ENCODE peak calls at places on chromosome 16, in nine cellular contexts. One of them, this sample, is unnamed.

GRCh38 chr16:82993874-82994375 is 367.2 kb downstream of the CDH13 start:
- DNase-seq in heart left ventricle: no peak
- DNase-seq in A549: no peak
- DNase-seq in HCT116: no peak
- DNase-seq in thyroid gland: no peak
- DNase-seq in adrenal gland: no peak
- DNase-seq in body of pancreas: no peak
- DNase-seq in transverse colon: no peak
- DNase-seq in GM12891: no peak
- DNase-seq in this sample: no peak

GRCh38 chr16:75238853-75239371 is 12.5 kb downstream of the BCAR1 start:
- DNase-seq in thyroid gland: no peak
- DNase-seq in A549: no peak
- DNase-seq in transverse colon: no peak
- DNase-seq in HCT116: no peak
- DNase-seq in adrenal gland: no peak
- DNase-seq in body of pancreas: peak
- DNase-seq in GM12891: peak
- DNase-seq in heart left ventricle: no peak
- DNase-seq in this sample: no peak

GRCh38 chr16:80792031-80792430 is 12.4 kb downstream of the CDYL2 start:
- DNase-seq in HCT116: no peak
- DNase-seq in adrenal gland: no peak
- DNase-seq in thyroid gland: no peak
- DNase-seq in transverse colon: no peak
- DNase-seq in body of pancreas: no peak
- DNase-seq in A549: no peak
- DNase-seq in heart left ventricle: no peak
- DNase-seq in GM12891: no peak
- DNase-seq in this sample: no peak

GRCh38 chr16:87174061-87174460 is 143.1 kb downstream of the C16orf95 start:
- DNase-seq in transverse colon: no peak
- DNase-seq in thyroid gland: no peak
- DNase-seq in body of pancreas: no peak
- DNase-seq in adrenal gland: no peak
- DNase-seq in GM12891: no peak
- DNase-seq in heart left ventricle: no peak
- DNase-seq in HCT116: no peak
- DNase-seq in A549: no peak
- DNase-seq in this sample: no peak

GRCh38 chr16:88405325-88406060 is 22.7 kb downstream of the ZNF469 start:
- DNase-seq in heart left ventricle: no peak
- DNase-seq in A549: no peak
- DNase-seq in HCT116: no peak
- DNase-seq in body of pancreas: no peak
- DNase-seq in GM12891: no peak
- DNase-seq in thyroid gland: no peak
- DNase-seq in adrenal gland: no peak
- DNase-seq in transverse colon: no peak
- DNase-seq in this sample: no peak

GRCh38 chr16:82936941-82937551 is 310.3 kb downstream of the CDH13 start:
- DNase-seq in HCT116: no peak
- DNase-seq in transverse colon: no peak
- DNase-seq in heart left ventricle: no peak
- DNase-seq in thyroid gland: no peak
- DNase-seq in GM12891: no peak
- DNase-seq in A549: no peak
- DNase-seq in body of pancreas: no peak
- DNase-seq in adrenal gland: no peak
- DNase-seq in this sample: peak

GRCh38 chr16:84518804-84519341 is 14.4 kb upstream of the MEAK7 start:
- DNase-seq in heart left ventricle: no peak
- DNase-seq in transverse colon: peak
- DNase-seq in A549: no peak
- DNase-seq in HCT116: no peak
- DNase-seq in body of pancreas: peak
- DNase-seq in adrenal gland: no peak
- DNase-seq in thyroid gland: no peak
- DNase-seq in GM12891: no peak
- DNase-seq in this sample: no peak

GRCh38 chr16:59543641-59544040 is 809.5 kb upstream of the GOT2 start:
- DNase-seq in GM12891: no peak
- DNase-seq in heart left ventricle: no peak
- DNase-seq in HCT116: no peak
- DNase-seq in transverse colon: no peak
- DNase-seq in thyroid gland: no peak
- DNase-seq in adrenal gland: no peak
- DNase-seq in body of pancreas: no peak
- DNase-seq in A549: no peak
- DNase-seq in this sample: no peak

DNA sequence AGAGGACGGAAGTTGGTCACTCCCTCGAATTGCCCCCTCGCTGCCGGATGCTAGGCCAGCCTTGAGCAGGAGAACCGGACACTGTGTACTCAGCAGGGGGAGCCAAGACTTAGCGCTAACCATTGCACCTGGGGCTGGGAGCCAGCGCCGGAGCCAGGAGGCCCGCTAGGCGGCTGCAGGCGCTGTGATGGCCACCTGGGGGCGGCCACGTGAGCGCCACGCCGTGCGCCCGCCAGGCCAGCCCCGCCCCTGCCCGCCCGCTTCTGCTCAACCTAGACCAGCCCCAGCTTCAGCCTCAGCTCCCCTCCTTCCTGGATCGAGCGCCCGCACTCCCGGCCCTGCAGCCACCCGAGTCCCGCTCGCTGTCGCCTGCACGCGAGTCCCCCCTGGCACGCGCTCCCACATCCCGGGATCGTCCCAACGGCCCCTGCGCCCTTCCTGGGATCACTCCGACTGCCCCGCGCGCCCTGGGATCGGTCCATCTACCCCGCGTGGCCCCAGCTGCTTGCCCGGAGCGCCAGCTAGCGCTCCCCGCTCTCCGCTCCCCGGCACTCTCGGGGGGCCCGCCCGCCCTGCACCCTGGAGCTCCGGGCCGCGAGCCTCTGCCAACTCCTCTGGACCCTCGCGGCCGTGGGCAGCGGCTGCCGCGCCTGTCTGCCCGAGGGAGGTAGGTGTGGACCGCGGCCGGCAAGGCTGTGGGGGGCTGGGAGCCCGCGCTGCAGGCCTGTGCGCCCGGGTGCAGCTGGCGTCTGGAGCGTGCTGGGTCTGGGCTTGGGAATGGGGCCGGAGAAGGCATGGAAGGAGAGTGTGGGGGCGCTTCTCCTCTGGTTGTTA is at the start of gene EEF2K:
- DNase-seq in adrenal gland: peak
- DNase-seq in transverse colon: peak
- DNase-seq in body of pancreas: peak
- DNase-seq in heart left ventricle: peak
- DNase-seq in thyroid gland: peak
- DNase-seq in HCT116: peak
- DNase-seq in A549: peak
- DNase-seq in GM12891: peak
- DNase-seq in this sample: peak
- TF ChIP-seq POLR2A in adrenal gland: peak
- TF ChIP-seq POLR2A in transverse colon: peak
- TF ChIP-seq POLR2A in body of pancreas: peak
- TF ChIP-seq POLR2A in heart left ventricle: peak
- TF ChIP-seq POLR2A in thyroid gland: peak
- TF ChIP-seq POLR2A in HCT116: no peak
- TF ChIP-seq POLR2A in A549: peak
- TF ChIP-seq POLR2A in GM12891: peak
- TF ChIP-seq POLR2A in this sample: peak

GRCh38 chr16:85557976-85558589 is 55.0 kb upstream of the GSE1 start:
- DNase-seq in heart left ventricle: no peak
- DNase-seq in A549: no peak
- DNase-seq in HCT116: no peak
- DNase-seq in thyroid gland: peak
- DNase-seq in adrenal gland: no peak
- DNase-seq in transverse colon: peak
- DNase-seq in body of pancreas: peak
- DNase-seq in GM12891: no peak
- DNase-seq in this sample: no peak

GRCh38 chr16:85554791-85555548 is 58.2 kb upstream of the GSE1 start:
- DNase-seq in body of pancreas: peak
- DNase-seq in GM12891: no peak
- DNase-seq in A549: peak
- DNase-seq in transverse colon: peak
- DNase-seq in adrenal gland: peak
- DNase-seq in HCT116: no peak
- DNase-seq in thyroid gland: peak
- DNase-seq in heart left ventricle: peak
- DNase-seq in this sample: peak

GRCh38 chr16:85555549-85556455 is 57.3 kb upstream of the GSE1 start:
- DNase-seq in adrenal gland: peak
- DNase-seq in heart left ventricle: no peak
- DNase-seq in thyroid gland: peak
- DNase-seq in HCT116: no peak
- DNase-seq in body of pancreas: peak
- DNase-seq in A549: peak
- DNase-seq in GM12891: no peak
- DNase-seq in transverse colon: peak
- DNase-seq in this sample: no peak

GRCh38 chr16:85556456-85557082 is 56.6 kb upstream of the GSE1 start:
- DNase-seq in adrenal gland: peak
- DNase-seq in transverse colon: peak
- DNase-seq in A549: peak
- DNase-seq in HCT116: no peak
- DNase-seq in body of pancreas: peak
- DNase-seq in thyroid gland: peak
- DNase-seq in heart left ventricle: no peak
- DNase-seq in GM12891: peak
- DNase-seq in this sample: peak

DNA sequence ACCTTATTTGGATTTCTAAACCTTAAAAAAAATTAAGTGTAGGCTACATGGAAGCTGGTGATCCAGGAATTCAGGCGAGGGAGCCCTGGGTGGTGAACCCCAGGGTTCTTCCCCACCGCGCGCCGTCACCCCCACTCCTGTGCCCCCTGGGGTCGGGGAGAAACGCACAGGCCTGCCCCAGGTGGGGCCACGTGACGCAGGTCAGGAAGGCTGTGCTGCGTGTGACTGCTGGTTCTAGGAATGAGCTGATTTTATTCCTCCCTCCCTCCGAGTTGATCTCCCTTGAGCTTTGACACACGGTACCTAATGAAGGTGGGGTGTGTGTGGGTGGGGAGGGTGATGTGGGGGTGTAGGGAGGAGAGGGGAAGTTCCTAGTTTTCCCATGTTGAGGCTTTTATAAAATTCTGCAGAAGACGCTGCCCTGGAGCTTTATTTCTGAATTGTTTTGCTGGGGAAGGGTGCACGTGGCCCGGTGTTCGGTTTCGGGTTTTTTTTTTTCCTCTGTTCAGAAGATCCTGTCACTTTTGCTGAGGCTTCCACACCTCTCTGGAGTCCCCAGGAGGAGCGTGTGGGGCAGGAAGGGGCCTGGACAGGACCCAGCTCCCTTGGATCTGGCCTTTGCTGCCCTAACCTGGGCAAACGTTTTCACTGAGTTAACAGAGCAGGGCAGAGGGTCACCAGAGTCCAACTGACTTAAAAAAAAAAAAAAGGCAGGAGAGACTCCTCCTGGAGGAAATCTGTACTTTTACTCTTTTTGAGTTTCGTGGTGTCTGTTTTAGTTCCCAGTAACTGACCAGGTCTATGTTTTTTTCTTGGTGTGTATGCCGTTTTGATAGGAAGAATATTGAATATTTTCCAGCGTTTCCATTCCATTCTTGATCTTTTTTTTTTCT is 55.8 kb upstream of the GSE1 start:
- DNase-seq in GM12891: no peak
- DNase-seq in body of pancreas: peak
- DNase-seq in adrenal gland: no peak
- DNase-seq in transverse colon: peak
- DNase-seq in thyroid gland: peak
- DNase-seq in HCT116: no peak
- DNase-seq in A549: peak
- DNase-seq in heart left ventricle: no peak
- DNase-seq in this sample: peak
- TF ChIP-seq POLR2A in GM12891: no peak
- TF ChIP-seq POLR2A in body of pancreas: peak
- TF ChIP-seq POLR2A in adrenal gland: no peak
- TF ChIP-seq POLR2A in transverse colon: peak
- TF ChIP-seq POLR2A in thyroid gland: peak
- TF ChIP-seq POLR2A in HCT116: no peak
- TF ChIP-seq POLR2A in A549: no peak
- TF ChIP-seq POLR2A in heart left ventricle: no peak
- TF ChIP-seq POLR2A in this sample: no peak

GRCh38 chr16:50067290-50067853 is 1.6 kb downstream of the HEATR3 start:
- DNase-seq in GM12891: peak
- DNase-seq in body of pancreas: no peak
- DNase-seq in thyroid gland: no peak
- DNase-seq in heart left ventricle: no peak
- DNase-seq in A549: peak
- DNase-seq in adrenal gland: no peak
- DNase-seq in transverse colon: no peak
- DNase-seq in HCT116: peak
- DNase-seq in this sample: peak

GRCh38 chr16:50065241-50065623 is 538 bp upstream of the HEATR3 start:
- DNase-seq in HCT116: no peak
- DNase-seq in adrenal gland: no peak
- DNase-seq in GM12891: no peak
- DNase-seq in body of pancreas: no peak
- DNase-seq in A549: no peak
- DNase-seq in transverse colon: no peak
- DNase-seq in thyroid gland: no peak
- DNase-seq in heart left ventricle: no peak
- DNase-seq in this sample: no peak

GRCh38 chr16:50066482-50067289 is 916 bp downstream of the HEATR3 start:
- DNase-seq in heart left ventricle: no peak
- DNase-seq in adrenal gland: no peak
- DNase-seq in HCT116: no peak
- DNase-seq in transverse colon: no peak
- DNase-seq in thyroid gland: no peak
- DNase-seq in body of pancreas: no peak
- DNase-seq in A549: no peak
- DNase-seq in GM12891: no peak
- DNase-seq in this sample: no peak

GRCh38 chr16:50068550-50068949 is 2.8 kb downstream of the HEATR3 start:
- DNase-seq in heart left ventricle: no peak
- DNase-seq in transverse colon: no peak
- DNase-seq in body of pancreas: no peak
- DNase-seq in HCT116: no peak
- DNase-seq in adrenal gland: no peak
- DNase-seq in thyroid gland: no peak
- DNase-seq in GM12891: no peak
- DNase-seq in A549: no peak
- DNase-seq in this sample: no peak

GRCh38 chr16:50065624-50066481 is at the start of gene HEATR3:
- DNase-seq in transverse colon: peak
- DNase-seq in HCT116: peak
- DNase-seq in heart left ventricle: peak
- DNase-seq in A549: peak
- DNase-seq in thyroid gland: peak
- DNase-seq in body of pancreas: peak
- DNase-seq in adrenal gland: peak
- DNase-seq in GM12891: peak
- DNase-seq in this sample: peak
- TF ChIP-seq POLR2A in transverse colon: peak
- TF ChIP-seq POLR2A in HCT116: peak
- TF ChIP-seq POLR2A in heart left ventricle: peak
- TF ChIP-seq POLR2A in A549: peak
- TF ChIP-seq POLR2A in thyroid gland: peak
- TF ChIP-seq POLR2A in body of pancreas: peak
- TF ChIP-seq POLR2A in adrenal gland: peak
- TF ChIP-seq POLR2A in GM12891: peak
- TF ChIP-seq POLR2A in this sample: peak

GRCh38 chr16:4846901-4847773 is at the start of the genes GLYR1 and UBN1:
- DNase-seq in heart left ventricle: peak
- DNase-seq in GM12891: peak
- DNase-seq in thyroid gland: peak
- DNase-seq in A549: peak
- DNase-seq in transverse colon: peak
- DNase-seq in HCT116: peak
- DNase-seq in body of pancreas: peak
- DNase-seq in adrenal gland: peak
- DNase-seq in this sample: peak
- TF ChIP-seq POLR2A in heart left ventricle: peak
- TF ChIP-seq POLR2A in GM12891: peak
- TF ChIP-seq POLR2A in thyroid gland: peak
- TF ChIP-seq POLR2A in A549: peak
- TF ChIP-seq POLR2A in transverse colon: peak
- TF ChIP-seq POLR2A in HCT116: peak
- TF ChIP-seq POLR2A in body of pancreas: peak
- TF ChIP-seq POLR2A in adrenal gland: peak
- TF ChIP-seq POLR2A in this sample: peak